ENCODE peak calls at places on chromosomes 4 and X, in eight cellular contexts. M is GM10248, K is K562, W is psoas muscle, C is esophagus muscularis mucosa, D is left lung, H is NB4, L is AG10803. J is an unnamed sample.
A peak's percentile ranks its signal among the peaks of the same experiment; 100 is the strongest.

GRCh38 chrX:133670394-133670793 is 255.1 kb upstream of the GPC4 start:
- DNase-seq in M (peak; percentile 34), K (peak; percentile 33), W (no peak), C (no peak), D (no peak), H (peak; percentile 38), L (peak; percentile 37), J (no peak)

GRCh38 chr4:40562681-40563080 is 67.0 kb downstream of the RBM47 start:
- DNase-seq in M (no peak), K (no peak), W (no peak), C (no peak), D (no peak), H (peak; percentile 73), L (no peak), J (no peak)

GRCh38 chrX:129845616-129846190 is 2.0 kb upstream of the ZDHHC9 start:
- DNase-seq in M (no peak), K (no peak), W (no peak), C (no peak), D (no peak), H (no peak), L (no peak), J (no peak)

GRCh38 chr4:142485452-142485851 is 360.6 kb downstream of the INPP4B start:
- DNase-seq in M (no peak), K (no peak), W (no peak), C (no peak), D (no peak), H (peak; percentile 20), L (no peak), J (no peak)

GRCh38 chrX:150873616-150874015 is 24.9 kb downstream of the CD99L2 start:
- DNase-seq in M (no peak), K (no peak), W (peak; percentile 55), C (no peak), D (no peak), H (peak; percentile 11), L (no peak), J (no peak)

GRCh38 chr4:100240008-100240407 is 49.7 kb upstream of the DDIT4L start:
- DNase-seq in M (no peak), K (no peak), W (no peak), C (no peak), D (no peak), H (peak; percentile 63), L (peak; percentile 15), J (no peak)

GRCh38 chr4:99848576-99848975 is 31.9 kb downstream of the DAPP1 start:
- DNase-seq in M (peak; percentile 40), K (no peak), W (no peak), C (peak; percentile 39), D (no peak), H (no peak), L (no peak), J (no peak)

GRCh38 chr4:76779740-76780459 is 118.0 kb downstream of the SOWAHB start:
- DNase-seq in M (no peak), K (no peak), W (no peak), C (no peak), D (no peak), H (peak; percentile 17), L (no peak), J (no peak)

GRCh38 chr4:139279723-139280620 is at the start of gene MGARP:
- DNase-seq in M (peak; percentile 28), K (no peak), W (peak; percentile 31), C (no peak), D (no peak), H (no peak), L (no peak), J (no peak)

GRCh38 chrX:40953369-40953768 is 131.9 kb upstream of the USP9X start:
- DNase-seq in M (peak; percentile 51), K (no peak), W (no peak), C (no peak), D (no peak), H (peak; percentile 15), L (no peak), J (no peak)

GRCh38 chrX:49163555-49164419 is 1.2 kb downstream of the MAGIX start:
- DNase-seq in M (peak; percentile 82), K (peak; percentile 85), W (peak; percentile 87), C (peak; percentile 95), D (peak; percentile 90), H (peak; percentile 87), L (peak; percentile 75), J (peak; percentile 67)

GRCh38 chrX:40018021-40018420 is 79.7 kb downstream of the BCOR start:
- DNase-seq in M (no peak), K (no peak), W (no peak), C (no peak), D (no peak), H (no peak), L (no peak), J (no peak)

GRCh38 chr4:134539729-134540231 is 338.2 kb upstream of the PABPC4L start:
- DNase-seq in M (no peak), K (no peak), W (no peak), C (no peak), D (no peak), H (no peak), L (no peak), J (no peak)

GRCh38 chr4:17580969-17581368 is 4.0 kb downstream of the LAP3 start:
- DNase-seq in M (no peak), K (no peak), W (no peak), C (no peak), D (no peak), H (no peak), L (peak; percentile 13), J (no peak)

GRCh38 chrX:124863303-124863702 is 456.4 kb upstream of the TEX13C start:
- DNase-seq in M (no peak), K (no peak), W (no peak), C (no peak), D (no peak), H (peak; percentile 0), L (no peak), J (no peak)

GRCh38 chrX:54640721-54641120 is 110.7 kb downstream of the GNL3L start:
- DNase-seq in M (no peak), K (no peak), W (peak; percentile 50), C (no peak), D (no peak), H (peak; percentile 6), L (no peak), J (no peak)

GRCh38 chrX:54641530-54641929 is 111.5 kb downstream of the GNL3L start:
- DNase-seq in M (no peak), K (no peak), W (no peak), C (no peak), D (no peak), H (no peak), L (no peak), J (no peak)

GRCh38 chrX:54639018-54639345 is 109.0 kb downstream of the GNL3L start:
- DNase-seq in M (no peak), K (no peak), W (no peak), C (no peak), D (no peak), H (no peak), L (no peak), J (no peak)

GRCh38 chrX:54640103-54640428 is 110.0 kb downstream of the GNL3L start:
- DNase-seq in M (no peak), K (peak; percentile 3), W (no peak), C (no peak), D (no peak), H (no peak), L (no peak), J (no peak)

GRCh38 chrX:54639346-54640102 is 109.5 kb downstream of the GNL3L start:
- DNase-seq in M (peak; percentile 82), K (peak; percentile 87), W (peak; percentile 95), C (peak; percentile 97), D (peak; percentile 94), H (peak; percentile 95), L (peak; percentile 97), J (peak; percentile 75)
- TF ChIP-seq CTCF in M (peak; percentile 43), K (peak; percentile 83), W (peak; percentile 64), C (peak; percentile 67), D (peak; percentile 45), H (peak; percentile 51), L (peak; percentile 64), J (peak; percentile 23)

GRCh38 chr4:107130157-107130556 is 94.0 kb upstream of the DKK2 start:
- DNase-seq in M (no peak), K (no peak), W (no peak), C (no peak), D (no peak), H (no peak), L (no peak), J (no peak)
- TF ChIP-seq CTCF in M (no peak), K (no peak), W (no peak), C (no peak), D (no peak), H (no peak), L (no peak), J (no peak)

GRCh38 chr4:103036169-103036568 is 16.7 kb upstream of the SLC9B1 start:
- DNase-seq in M (no peak), K (no peak), W (no peak), C (no peak), D (no peak), H (no peak), L (no peak), J (no peak)

GRCh38 chr4:103030791-103031190 is 11.3 kb upstream of the SLC9B1 start:
- DNase-seq in M (no peak), K (no peak), W (no peak), C (no peak), D (no peak), H (no peak), L (no peak), J (no peak)

GRCh38 chr4:103026868-103027267 is 7.4 kb upstream of the SLC9B1 start:
- DNase-seq in M (no peak), K (no peak), W (no peak), C (no peak), D (no peak), H (no peak), L (no peak), J (no peak)

DNA sequence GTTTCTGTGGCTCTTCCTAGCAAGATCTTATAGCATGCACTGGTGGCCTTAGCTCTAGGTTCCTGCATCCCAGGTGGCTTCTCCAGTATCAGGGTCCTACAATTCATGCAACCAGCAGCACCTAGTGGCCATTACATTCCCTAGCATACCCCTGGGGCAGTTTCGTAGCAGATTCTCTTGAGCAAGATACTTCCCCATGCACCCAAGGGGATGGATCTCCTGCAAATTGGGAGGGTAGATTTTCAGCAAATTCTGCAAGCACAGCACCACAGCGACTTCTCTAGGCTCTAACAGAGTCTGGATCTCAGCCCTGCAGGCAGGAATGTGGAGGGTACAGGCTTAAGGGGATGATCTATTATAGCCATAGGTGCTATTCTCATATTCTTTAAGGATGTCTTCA is 13.1 kb upstream of the SLC9B1 start:
- DNase-seq in M (no peak), K (peak; percentile 53), W (no peak), C (no peak), D (no peak), H (peak; percentile 75), L (peak; percentile 17), J (no peak)
- TF ChIP-seq CTCF in M (peak; percentile 39), K (peak; percentile 79), W (peak; percentile 20), C (peak; percentile 27), D (peak; percentile 11), H (peak; percentile 68), L (peak; percentile 51), J (no peak)

DNA sequence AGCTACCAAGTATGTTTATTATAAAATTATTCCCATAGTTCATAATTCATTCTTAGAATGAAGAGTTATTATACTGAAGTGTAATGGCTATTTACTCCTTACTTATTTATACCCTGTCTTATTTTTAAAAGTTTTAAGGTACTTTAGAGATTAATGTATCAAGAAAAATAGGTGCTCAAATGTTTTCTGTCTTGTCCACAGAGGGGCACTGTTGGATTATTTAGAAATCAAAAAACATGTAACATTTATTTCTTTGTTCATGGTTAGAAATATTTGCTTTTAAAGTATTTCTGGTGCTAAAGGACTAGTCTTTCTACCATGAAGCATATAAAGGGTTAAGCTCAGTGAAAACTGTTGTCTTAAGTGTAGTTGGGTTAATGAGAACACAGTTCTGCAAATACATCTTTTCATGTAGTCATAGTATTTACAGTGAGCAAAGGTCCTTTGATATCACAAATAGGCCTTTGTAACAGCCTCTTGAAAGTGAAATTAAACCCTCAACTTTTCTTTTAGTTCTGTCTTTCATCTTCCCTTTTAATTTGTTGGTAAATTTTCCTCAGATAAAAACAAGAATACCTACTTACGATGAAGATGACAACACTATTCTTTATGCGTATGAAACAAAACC is 7.7 kb downstream of the SCML1 start:
- DNase-seq in M (no peak), K (no peak), W (no peak), C (no peak), D (no peak), H (peak; percentile 5), L (no peak), J (no peak)
- TF ChIP-seq CTCF in M (no peak), K (no peak), W (peak; percentile 27), C (peak; percentile 25), D (peak; percentile 29), H (no peak), L (peak; percentile 36), J (no peak)

J was measured in omental fat pad.